ENCODE peak calls at places on chromosomes 7 and 10, in eight cellular contexts. A, C, O, M, K, U, H and S are unnamed samples.

GRCh38 chr10:4108693-4109092 is 323.7 kb upstream of the KLF6 start:
- DNase-seq in A (no peak), C (no peak), O (no peak), M (no peak), K (no peak), U (no peak), H (no peak), S (no peak)

GRCh38 chr10:124599588-124600050 is 138.0 kb downstream of the LHPP start:
- DNase-seq in A (no peak), C (no peak), O (no peak), M (no peak), K (no peak), U (no peak), H (no peak), S (no peak)

GRCh38 chr7:103912906-103913610 is 76.4 kb downstream of the RELN start:
- DNase-seq in A (no peak), C (no peak), O (no peak), M (no peak), K (no peak), U (no peak), H (no peak), S (peak; percentile 62)

GRCh38 chr7:142454862-142455261 is 197.0 kb upstream of the PRSS58 start:
- DNase-seq in A (no peak), C (no peak), O (no peak), M (no peak), K (no peak), U (no peak), H (no peak), S (no peak)

GRCh38 chr10:103193820-103194529 is 903 bp upstream of the NT5C2 start:
- DNase-seq in A (no peak), C (peak; percentile 63), O (no peak), M (no peak), K (peak; percentile 22), U (no peak), H (no peak), S (peak; percentile 8)

GRCh38 chr10:3248526-3249255 is 76.1 kb upstream of the PITRM1 start:
- DNase-seq in A (no peak), C (no peak), O (no peak), M (peak; percentile 85), K (no peak), U (no peak), H (no peak), S (peak; percentile 94)

GRCh38 chr10:17457083-17457482 is 2.7 kb upstream of the ST8SIA6 start:
- DNase-seq in A (no peak), C (no peak), O (no peak), M (no peak), K (no peak), U (no peak), H (no peak), S (no peak)

GRCh38 chr10:50561816-50562215 is 61.9 kb downstream of the SGMS1 start:
- DNase-seq in A (peak; percentile 40), C (peak; percentile 51), O (no peak), M (no peak), K (no peak), U (no peak), H (no peak), S (no peak)

GRCh38 chr10:77441541-77442175 is 195.9 kb downstream of the KCNMA1 start:
- DNase-seq in A (peak; percentile 21), C (no peak), O (no peak), M (no peak), K (no peak), U (no peak), H (no peak), S (no peak)

GRCh38 chr10:87734987-87735827 is 75.5 kb downstream of the PAPSS2 start:
- DNase-seq in A (peak; percentile 52), C (peak; percentile 51), O (peak; percentile 58), M (peak; percentile 48), K (no peak), U (no peak), H (no peak), S (peak; percentile 51)

GRCh38 chr7:36227223-36227622 is 74.2 kb downstream of the EEPD1 start:
- DNase-seq in A (no peak), C (no peak), O (no peak), M (no peak), K (no peak), U (no peak), H (peak; percentile 60), S (peak; percentile 72)

GRCh38 chr10:50932113-50932512 is 46.7 kb upstream of the A1CF start:
- DNase-seq in A (no peak), C (no peak), O (no peak), M (peak; percentile 35), K (no peak), U (no peak), H (no peak), S (peak; percentile 2)

GRCh38 chr10:62919776-62920175 is 103.6 kb upstream of the EGR2 start:
- DNase-seq in A (no peak), C (no peak), O (no peak), M (no peak), K (no peak), U (no peak), H (no peak), S (no peak)

GRCh38 chr7:25924061-25924460 is 227.9 kb upstream of the NFE2L3 start:
- DNase-seq in A (no peak), C (no peak), O (no peak), M (no peak), K (no peak), U (no peak), H (no peak), S (no peak)

GRCh38 chr10:76126607-76127190 is 695.3 kb downstream of the LRMDA start:
- DNase-seq in A (no peak), C (no peak), O (no peak), M (no peak), K (peak; percentile 44), U (no peak), H (no peak), S (no peak)